ENCODE peak calls at places on chromosomes 12 and 14, in nine cellular contexts. X, C, W, N, E, M, O, T and V are unnamed samples.

GRCh38 chr12:5232826-5233500 is 189.3 kb downstream of the KCNA5 start:
- DNase-seq in C (no peak), T (no peak), X (no peak), E (no peak), W (no peak), O (no peak), M (no peak), N (no peak), V (no peak)

GRCh38 chr12:117408161-117408791 is 46.9 kb upstream of the NOS1 start:
- DNase-seq in T (no peak), O (peak; percentile 79), W (peak; percentile 68), N (peak; percentile 26), X (no peak), C (no peak), M (no peak), E (no peak), V (peak; percentile 46)

GRCh38 chr12:53103860-53104305 is 597 bp downstream of the SOAT2 start:
- DNase-seq in E (no peak), W (no peak), M (peak; percentile 34), T (no peak), O (peak; percentile 41), X (no peak), N (no peak), C (no peak), V (no peak)

GRCh38 chr12:55043542-55043941 is 23.8 kb downstream of the NEUROD4 start:
- DNase-seq in N (no peak), E (no peak), M (peak; percentile 41), C (no peak), X (no peak), T (no peak), W (no peak), O (no peak), V (no peak)

GRCh38 chr12:63855299-63855698 is 10.8 kb downstream of the SRGAP1 start:
- DNase-seq in C (no peak), E (no peak), O (no peak), X (no peak), N (no peak), M (no peak), W (no peak), T (no peak), V (no peak)

GRCh38 chr14:26982071-26982470 is 384.2 kb upstream of the NOVA1 start:
- DNase-seq in C (no peak), M (no peak), X (no peak), N (no peak), W (no peak), O (no peak), T (no peak), E (no peak), V (no peak)

GRCh38 chr12:15808250-15808971 is 19.2 kb upstream of the EPS8 start:
- DNase-seq in O (no peak), M (no peak), N (no peak), C (no peak), X (no peak), T (no peak), E (no peak), W (no peak), V (no peak)

GRCh38 chr14:74642011-74642410 is 30.0 kb upstream of the LTBP2 start:
- DNase-seq in E (no peak), C (no peak), O (no peak), N (no peak), W (no peak), M (no peak), T (no peak), X (no peak), V (no peak)

GRCh38 chr12:106136263-106136662 is 2.5 kb downstream of the NUAK1 start:
- DNase-seq in M (peak; percentile 79), O (peak; percentile 98), E (no peak), W (peak; percentile 87), X (peak; percentile 75), T (peak; percentile 93), N (peak; percentile 89), C (peak; percentile 78), V (peak; percentile 77)